ENCODE peak calls at places on chromosomes 6 and 20, in ten cellular contexts. One of them, this sample, is unnamed.

GRCh38 chr6:160991411-160992322 is at the start of gene MAP3K4:
- DNase-seq in adrenal gland: peak; percentile 76
- DNase-seq in transverse colon: peak; percentile 85
- DNase-seq in uterus: peak; percentile 78
- DNase-seq in CD4-positive, alpha-beta T cell: peak; percentile 65
- DNase-seq in lung: peak; percentile 84
- DNase-seq in tibial nerve: peak; percentile 52
- DNase-seq in HAP-1: peak; percentile 81
- DNase-seq in breast epithelium: peak; percentile 54
- DNase-seq in GM23248: peak; percentile 90
- DNase-seq in this sample: peak; percentile 81

GRCh38 chr6:43391448-43392031 is 22.1 kb upstream of the ZNF318 start:
- DNase-seq in breast epithelium: no peak
- DNase-seq in transverse colon: no peak
- DNase-seq in HAP-1: no peak
- DNase-seq in CD4-positive, alpha-beta T cell: no peak
- DNase-seq in lung: no peak
- DNase-seq in uterus: no peak
- DNase-seq in adrenal gland: no peak
- DNase-seq in tibial nerve: no peak
- DNase-seq in GM23248: no peak
- DNase-seq in this sample: peak; percentile 22

GRCh38 chr6:149544646-149545257 is 1.1 kb downstream of the PPIL4 start:
- DNase-seq in HAP-1: no peak
- DNase-seq in lung: no peak
- DNase-seq in tibial nerve: no peak
- DNase-seq in breast epithelium: no peak
- DNase-seq in uterus: no peak
- DNase-seq in transverse colon: no peak
- DNase-seq in GM23248: no peak
- DNase-seq in adrenal gland: no peak
- DNase-seq in CD4-positive, alpha-beta T cell: no peak
- DNase-seq in this sample: no peak

GRCh38 chr20:42018979-42019378 is 400.8 kb upstream of the CHD6 start:
- DNase-seq in uterus: no peak
- DNase-seq in lung: no peak
- DNase-seq in CD4-positive, alpha-beta T cell: no peak
- DNase-seq in breast epithelium: no peak
- DNase-seq in tibial nerve: no peak
- DNase-seq in transverse colon: no peak
- DNase-seq in HAP-1: peak; percentile 44
- DNase-seq in adrenal gland: no peak
- DNase-seq in GM23248: no peak
- DNase-seq in this sample: no peak

GRCh38 chr6:149990109-149990671 is 26.4 kb downstream of the ULBP1 start:
- DNase-seq in breast epithelium: no peak
- DNase-seq in transverse colon: no peak
- DNase-seq in uterus: no peak
- DNase-seq in adrenal gland: no peak
- DNase-seq in HAP-1: peak; percentile 48
- DNase-seq in CD4-positive, alpha-beta T cell: no peak
- DNase-seq in GM23248: peak; percentile 22
- DNase-seq in tibial nerve: no peak
- DNase-seq in lung: no peak
- DNase-seq in this sample: no peak

GRCh38 chr6:13676551-13677156 is 35.0 kb downstream of the RANBP9 start:
- DNase-seq in CD4-positive, alpha-beta T cell: no peak
- DNase-seq in tibial nerve: no peak
- DNase-seq in breast epithelium: no peak
- DNase-seq in transverse colon: no peak
- DNase-seq in HAP-1: no peak
- DNase-seq in uterus: no peak
- DNase-seq in lung: no peak
- DNase-seq in GM23248: no peak
- DNase-seq in adrenal gland: no peak
- DNase-seq in this sample: no peak

GRCh38 chr20:47358672-47359532 is 2.4 kb upstream of the ZMYND8 start:
- DNase-seq in adrenal gland: peak; percentile 93
- DNase-seq in transverse colon: peak; percentile 88
- DNase-seq in breast epithelium: peak; percentile 97
- DNase-seq in lung: peak; percentile 90
- DNase-seq in CD4-positive, alpha-beta T cell: no peak
- DNase-seq in uterus: peak; percentile 68
- DNase-seq in tibial nerve: peak; percentile 90
- DNase-seq in HAP-1: peak; percentile 79
- DNase-seq in GM23248: peak; percentile 90
- DNase-seq in this sample: no peak

GRCh38 chr20:32534661-32535240 is 50.4 kb downstream of the NOL4L start:
- DNase-seq in lung: no peak
- DNase-seq in CD4-positive, alpha-beta T cell: no peak
- DNase-seq in tibial nerve: no peak
- DNase-seq in adrenal gland: no peak
- DNase-seq in HAP-1: no peak
- DNase-seq in GM23248: no peak
- DNase-seq in breast epithelium: no peak
- DNase-seq in uterus: no peak
- DNase-seq in transverse colon: no peak
- DNase-seq in this sample: peak; percentile 39

GRCh38 chr6:97437087-97437486 is 154.1 kb upstream of the MMS22L start:
- DNase-seq in HAP-1: no peak
- DNase-seq in breast epithelium: no peak
- DNase-seq in uterus: no peak
- DNase-seq in CD4-positive, alpha-beta T cell: no peak
- DNase-seq in GM23248: peak; percentile 62
- DNase-seq in lung: no peak
- DNase-seq in adrenal gland: no peak
- DNase-seq in tibial nerve: no peak
- DNase-seq in transverse colon: no peak
- DNase-seq in this sample: no peak

GRCh38 chr20:25867776-25868649 is 171.4 kb upstream of the ZNF337 start:
- DNase-seq in uterus: peak; percentile 74
- DNase-seq in transverse colon: peak; percentile 64
- DNase-seq in HAP-1: peak; percentile 74
- DNase-seq in breast epithelium: no peak
- DNase-seq in lung: peak; percentile 65
- DNase-seq in tibial nerve: peak; percentile 50
- DNase-seq in GM23248: peak; percentile 81
- DNase-seq in CD4-positive, alpha-beta T cell: peak; percentile 56
- DNase-seq in adrenal gland: peak; percentile 77
- DNase-seq in this sample: peak; percentile 64

GRCh38 chr6:28167926-28168325 is 26.2 kb downstream of the ZKSCAN8 start:
- DNase-seq in lung: no peak
- DNase-seq in tibial nerve: no peak
- DNase-seq in adrenal gland: no peak
- DNase-seq in breast epithelium: no peak
- DNase-seq in uterus: no peak
- DNase-seq in CD4-positive, alpha-beta T cell: no peak
- DNase-seq in GM23248: no peak
- DNase-seq in transverse colon: no peak
- DNase-seq in HAP-1: no peak
- DNase-seq in this sample: no peak

GRCh38 chr6:5084787-5085637 is at the start of gene PPP1R3G:
- DNase-seq in CD4-positive, alpha-beta T cell: no peak
- DNase-seq in tibial nerve: peak; percentile 21
- DNase-seq in breast epithelium: no peak
- DNase-seq in adrenal gland: peak; percentile 71
- DNase-seq in transverse colon: peak; percentile 45
- DNase-seq in uterus: peak; percentile 71
- DNase-seq in GM23248: peak; percentile 84
- DNase-seq in lung: no peak
- DNase-seq in HAP-1: peak; percentile 43
- DNase-seq in this sample: no peak

GRCh38 chr20:10747019-10747418 is 73.2 kb upstream of the JAG1 start:
- DNase-seq in tibial nerve: no peak
- DNase-seq in breast epithelium: no peak
- DNase-seq in lung: no peak
- DNase-seq in transverse colon: peak; percentile 54
- DNase-seq in adrenal gland: no peak
- DNase-seq in GM23248: no peak
- DNase-seq in uterus: no peak
- DNase-seq in HAP-1: peak; percentile 13
- DNase-seq in CD4-positive, alpha-beta T cell: no peak
- DNase-seq in this sample: no peak

GRCh38 chr6:32779036-32779435 is 15.7 kb upstream of the HLA-DQB2 start:
- DNase-seq in lung: no peak
- DNase-seq in tibial nerve: no peak
- DNase-seq in HAP-1: no peak
- DNase-seq in adrenal gland: no peak
- DNase-seq in transverse colon: no peak
- DNase-seq in breast epithelium: no peak
- DNase-seq in GM23248: no peak
- DNase-seq in uterus: no peak
- DNase-seq in CD4-positive, alpha-beta T cell: no peak
- DNase-seq in this sample: no peak

GRCh38 chr20:50189681-50190250 is 864 bp upstream of the CEBPB start:
- DNase-seq in HAP-1: peak; percentile 58
- DNase-seq in uterus: peak; percentile 40
- DNase-seq in tibial nerve: no peak
- DNase-seq in GM23248: peak; percentile 40
- DNase-seq in CD4-positive, alpha-beta T cell: peak; percentile 24
- DNase-seq in transverse colon: peak; percentile 88
- DNase-seq in lung: peak; percentile 69
- DNase-seq in breast epithelium: peak; percentile 53
- DNase-seq in adrenal gland: peak; percentile 85
- DNase-seq in this sample: peak; percentile 26

GRCh38 chr6:21886601-21887091 is 293.1 kb downstream of the SOX4 start:
- DNase-seq in CD4-positive, alpha-beta T cell: no peak
- DNase-seq in HAP-1: no peak
- DNase-seq in adrenal gland: no peak
- DNase-seq in transverse colon: no peak
- DNase-seq in tibial nerve: no peak
- DNase-seq in lung: no peak
- DNase-seq in GM23248: peak; percentile 57
- DNase-seq in breast epithelium: no peak
- DNase-seq in uterus: no peak
- DNase-seq in this sample: no peak
- H3K9me3 ChIP-seq in CD4-positive, alpha-beta T cell: no peaks in the 10 kb centered on the region
- H3K9me3 ChIP-seq in HAP-1: no peaks in the 10 kb centered on the region
- H3K9me3 ChIP-seq in adrenal gland: no peaks in the 10 kb centered on the region
- H3K9me3 ChIP-seq in transverse colon: no peaks in the 10 kb centered on the region
- H3K9me3 ChIP-seq in tibial nerve: no peaks in the 10 kb centered on the region
- H3K9me3 ChIP-seq in lung: no peaks in the 10 kb centered on the region
- H3K9me3 ChIP-seq in GM23248: no peaks in the 10 kb centered on the region
- H3K9me3 ChIP-seq in breast epithelium: no peaks in the 10 kb centered on the region
- H3K9me3 ChIP-seq in uterus: no peaks in the 10 kb centered on the region
- H3K9me3 ChIP-seq in this sample: no peaks in the 10 kb centered on the region

GRCh38 chr20:59586613-59587012 is 17.7 kb upstream of the PHACTR3 start:
- DNase-seq in HAP-1: no peak
- DNase-seq in lung: no peak
- DNase-seq in GM23248: no peak
- DNase-seq in tibial nerve: no peak
- DNase-seq in transverse colon: no peak
- DNase-seq in uterus: no peak
- DNase-seq in adrenal gland: no peak
- DNase-seq in CD4-positive, alpha-beta T cell: no peak
- DNase-seq in breast epithelium: no peak
- DNase-seq in this sample: no peak
- H3K9me3 ChIP-seq in HAP-1: no peaks in the 10 kb centered on the region
- H3K9me3 ChIP-seq in lung: peaks cover 18% of the 10 kb centered on the region
- H3K9me3 ChIP-seq in GM23248: no peaks in the 10 kb centered on the region
- H3K9me3 ChIP-seq in tibial nerve: peaks cover 31% of the 10 kb centered on the region
- H3K9me3 ChIP-seq in transverse colon: no peaks in the 10 kb centered on the region
- H3K9me3 ChIP-seq in uterus: no peaks in the 10 kb centered on the region
- H3K9me3 ChIP-seq in adrenal gland: no peaks in the 10 kb centered on the region
- H3K9me3 ChIP-seq in CD4-positive, alpha-beta T cell: no peaks in the 10 kb centered on the region
- H3K9me3 ChIP-seq in breast epithelium: peaks cover 6% of the 10 kb centered on the region
- H3K9me3 ChIP-seq in this sample: no peaks in the 10 kb centered on the region

GRCh38 chr6:91708534-91708933 is 1121.7 kb upstream of the MAP3K7 start:
- DNase-seq in adrenal gland: no peak
- DNase-seq in uterus: no peak
- DNase-seq in CD4-positive, alpha-beta T cell: no peak
- DNase-seq in tibial nerve: no peak
- DNase-seq in lung: no peak
- DNase-seq in HAP-1: no peak
- DNase-seq in GM23248: no peak
- DNase-seq in breast epithelium: no peak
- DNase-seq in transverse colon: no peak
- DNase-seq in this sample: no peak

GRCh38 chr6:91715171-91715805 is 1128.4 kb upstream of the MAP3K7 start:
- DNase-seq in lung: no peak
- DNase-seq in tibial nerve: no peak
- DNase-seq in breast epithelium: no peak
- DNase-seq in transverse colon: no peak
- DNase-seq in CD4-positive, alpha-beta T cell: no peak
- DNase-seq in GM23248: no peak
- DNase-seq in uterus: no peak
- DNase-seq in HAP-1: no peak
- DNase-seq in adrenal gland: no peak
- DNase-seq in this sample: no peak

GRCh38 chr6:91710356-91710755 is 1123.5 kb upstream of the MAP3K7 start:
- DNase-seq in adrenal gland: no peak
- DNase-seq in HAP-1: no peak
- DNase-seq in lung: no peak
- DNase-seq in uterus: no peak
- DNase-seq in tibial nerve: no peak
- DNase-seq in breast epithelium: no peak
- DNase-seq in CD4-positive, alpha-beta T cell: no peak
- DNase-seq in GM23248: no peak
- DNase-seq in transverse colon: no peak
- DNase-seq in this sample: no peak

GRCh38 chr6:91713911-91714310 is 1127.0 kb upstream of the MAP3K7 start:
- DNase-seq in adrenal gland: no peak
- DNase-seq in HAP-1: no peak
- DNase-seq in uterus: no peak
- DNase-seq in breast epithelium: no peak
- DNase-seq in GM23248: no peak
- DNase-seq in tibial nerve: no peak
- DNase-seq in CD4-positive, alpha-beta T cell: no peak
- DNase-seq in lung: no peak
- DNase-seq in transverse colon: no peak
- DNase-seq in this sample: no peak

DNA sequence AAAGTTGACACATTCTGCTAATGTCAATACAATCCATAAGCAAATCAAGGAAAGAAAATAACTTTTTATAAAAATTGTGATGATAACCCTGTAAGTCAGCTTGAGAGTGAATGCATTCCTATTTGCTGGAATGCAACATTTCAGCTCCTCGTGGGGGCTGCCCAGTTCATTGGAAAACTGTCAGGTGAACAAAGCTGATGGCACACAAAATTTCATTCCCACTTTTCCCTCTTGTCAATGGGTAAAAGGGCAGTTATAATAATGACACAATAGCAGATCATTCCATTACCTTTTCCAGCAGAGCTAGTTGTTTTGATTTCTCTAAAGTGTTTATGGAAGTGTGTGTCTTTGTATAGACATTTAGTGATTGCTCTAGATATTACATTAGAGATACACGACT is 1124.6 kb upstream of the MAP3K7 start:
- DNase-seq in tibial nerve: no peak
- DNase-seq in GM23248: no peak
- DNase-seq in lung: no peak
- DNase-seq in breast epithelium: no peak
- DNase-seq in HAP-1: no peak
- DNase-seq in uterus: no peak
- DNase-seq in adrenal gland: no peak
- DNase-seq in CD4-positive, alpha-beta T cell: no peak
- DNase-seq in transverse colon: no peak
- DNase-seq in this sample: no peak
- H3K9me3 ChIP-seq in tibial nerve: no peaks in the 10 kb centered on the region
- H3K9me3 ChIP-seq in GM23248: peaks cover 4% of the 10 kb centered on the region
- H3K9me3 ChIP-seq in lung: no peaks in the 10 kb centered on the region
- H3K9me3 ChIP-seq in breast epithelium: no peaks in the 10 kb centered on the region
- H3K9me3 ChIP-seq in HAP-1: no peaks in the 10 kb centered on the region
- H3K9me3 ChIP-seq in uterus: no peaks in the 10 kb centered on the region
- H3K9me3 ChIP-seq in adrenal gland: no peaks in the 10 kb centered on the region
- H3K9me3 ChIP-seq in CD4-positive, alpha-beta T cell: no peaks in the 10 kb centered on the region
- H3K9me3 ChIP-seq in transverse colon: no peaks in the 10 kb centered on the region
- H3K9me3 ChIP-seq in this sample: no peaks in the 10 kb centered on the region

GRCh38 chr6:30282522-30282921 is 44.2 kb upstream of the TRIM39 start:
- DNase-seq in tibial nerve: no peak
- DNase-seq in transverse colon: no peak
- DNase-seq in breast epithelium: no peak
- DNase-seq in HAP-1: no peak
- DNase-seq in GM23248: no peak
- DNase-seq in adrenal gland: no peak
- DNase-seq in uterus: no peak
- DNase-seq in CD4-positive, alpha-beta T cell: no peak
- DNase-seq in lung: no peak
- DNase-seq in this sample: no peak
- H3K9me3 ChIP-seq in tibial nerve: peaks cover 100% of the 10 kb centered on the region
- H3K9me3 ChIP-seq in transverse colon: peaks cover 66% of the 10 kb centered on the region
- H3K9me3 ChIP-seq in breast epithelium: peaks cover 94% of the 10 kb centered on the region
- H3K9me3 ChIP-seq in HAP-1: peaks cover 25% of the 10 kb centered on the region
- H3K9me3 ChIP-seq in GM23248: no peaks in the 10 kb centered on the region
- H3K9me3 ChIP-seq in adrenal gland: peaks cover 64% of the 10 kb centered on the region
- H3K9me3 ChIP-seq in uterus: no peaks in the 10 kb centered on the region
- H3K9me3 ChIP-seq in CD4-positive, alpha-beta T cell: peaks cover 82% of the 10 kb centered on the region
- H3K9me3 ChIP-seq in lung: peaks cover 22% of the 10 kb centered on the region
- H3K9me3 ChIP-seq in this sample: peaks cover 28% of the 10 kb centered on the region